ENCODE peak calls at places on chromosomes 5 and 9, in six cellular contexts. One of them, this sample, is unnamed.
A peak's percentile ranks its signal among the peaks of the same experiment; 100 is the strongest.

GRCh38 chr9:12884736-12885395 is 110.0 kb downstream of the LURAP1L start:
- DNase-seq in CD8-positive, alpha-beta T cell: no peak
- DNase-seq in brain pericyte: no peak
- DNase-seq in activated naive CD4-positive, alpha-beta T cell treated with anti-CD3 and anti-CD28 coated beads for 36 hours: no peak
- DNase-seq in MM.1S: no peak
- DNase-seq in sigmoid colon: no peak
- DNase-seq in this sample: no peak

GRCh38 chr9:2984481-2984880 is 140.6 kb upstream of the PUM3 start:
- DNase-seq in sigmoid colon: no peak
- DNase-seq in CD8-positive, alpha-beta T cell: no peak
- DNase-seq in activated naive CD4-positive, alpha-beta T cell treated with anti-CD3 and anti-CD28 coated beads for 36 hours: no peak
- DNase-seq in brain pericyte: no peak
- DNase-seq in MM.1S: no peak
- DNase-seq in this sample: no peak

GRCh38 chr5:2866622-2867372 is 115.3 kb upstream of the IRX2 start:
- DNase-seq in MM.1S: no peak
- DNase-seq in brain pericyte: no peak
- DNase-seq in sigmoid colon: no peak
- DNase-seq in activated naive CD4-positive, alpha-beta T cell treated with anti-CD3 and anti-CD28 coated beads for 36 hours: no peak
- DNase-seq in CD8-positive, alpha-beta T cell: no peak
- DNase-seq in this sample: no peak

GRCh38 chr5:32201140-32201539 is 27.0 kb upstream of the GOLPH3 start:
- DNase-seq in MM.1S: no peak
- DNase-seq in CD8-positive, alpha-beta T cell: no peak
- DNase-seq in activated naive CD4-positive, alpha-beta T cell treated with anti-CD3 and anti-CD28 coated beads for 36 hours: no peak
- DNase-seq in sigmoid colon: no peak
- DNase-seq in brain pericyte: no peak
- DNase-seq in this sample: no peak

GRCh38 chr5:107831612-107832395 is 161.1 kb upstream of the EFNA5 start:
- DNase-seq in MM.1S: no peak
- DNase-seq in sigmoid colon: no peak
- DNase-seq in activated naive CD4-positive, alpha-beta T cell treated with anti-CD3 and anti-CD28 coated beads for 36 hours: no peak
- DNase-seq in CD8-positive, alpha-beta T cell: no peak
- DNase-seq in brain pericyte: no peak
- DNase-seq in this sample: no peak

GRCh38 chr5:37704406-37704805 is 135.4 kb downstream of the GDNF start:
- DNase-seq in sigmoid colon: no peak
- DNase-seq in CD8-positive, alpha-beta T cell: no peak
- DNase-seq in MM.1S: no peak
- DNase-seq in brain pericyte: no peak
- DNase-seq in activated naive CD4-positive, alpha-beta T cell treated with anti-CD3 and anti-CD28 coated beads for 36 hours: no peak
- DNase-seq in this sample: no peak

GRCh38 chr5:16051246-16051645 is 128.3 kb downstream of the MARCHF11 start:
- DNase-seq in CD8-positive, alpha-beta T cell: no peak
- DNase-seq in activated naive CD4-positive, alpha-beta T cell treated with anti-CD3 and anti-CD28 coated beads for 36 hours: no peak
- DNase-seq in sigmoid colon: no peak
- DNase-seq in brain pericyte: no peak
- DNase-seq in MM.1S: no peak
- DNase-seq in this sample: no peak

GRCh38 chr9:129701549-129701948 is 36.1 kb downstream of the PRRX2 start:
- DNase-seq in sigmoid colon: no peak
- DNase-seq in brain pericyte: no peak
- DNase-seq in MM.1S: no peak
- DNase-seq in CD8-positive, alpha-beta T cell: no peak
- DNase-seq in activated naive CD4-positive, alpha-beta T cell treated with anti-CD3 and anti-CD28 coated beads for 36 hours: no peak
- DNase-seq in this sample: no peak

GRCh38 chr5:59236996-59237395 is 654.1 kb downstream of the RAB3C start:
- DNase-seq in brain pericyte: no peak
- DNase-seq in CD8-positive, alpha-beta T cell: no peak
- DNase-seq in MM.1S: no peak
- DNase-seq in activated naive CD4-positive, alpha-beta T cell treated with anti-CD3 and anti-CD28 coated beads for 36 hours: no peak
- DNase-seq in sigmoid colon: no peak
- DNase-seq in this sample: no peak

GRCh38 chr5:140168371-140168770 is 6.6 kb upstream of the CYSTM1 start:
- DNase-seq in sigmoid colon: no peak
- DNase-seq in CD8-positive, alpha-beta T cell: no peak
- DNase-seq in MM.1S: peak; percentile 43
- DNase-seq in brain pericyte: no peak
- DNase-seq in activated naive CD4-positive, alpha-beta T cell treated with anti-CD3 and anti-CD28 coated beads for 36 hours: no peak
- DNase-seq in this sample: no peak

GRCh38 chr9:98485706-98486105 is 223.0 kb downstream of the GABBR2 start:
- DNase-seq in brain pericyte: no peak
- DNase-seq in CD8-positive, alpha-beta T cell: no peak
- DNase-seq in MM.1S: no peak
- DNase-seq in sigmoid colon: no peak
- DNase-seq in activated naive CD4-positive, alpha-beta T cell treated with anti-CD3 and anti-CD28 coated beads for 36 hours: no peak
- DNase-seq in this sample: no peak

GRCh38 chr9:4137755-4138154 is 162.1 kb downstream of the GLIS3 start:
- DNase-seq in brain pericyte: no peak
- DNase-seq in CD8-positive, alpha-beta T cell: no peak
- DNase-seq in sigmoid colon: no peak
- DNase-seq in activated naive CD4-positive, alpha-beta T cell treated with anti-CD3 and anti-CD28 coated beads for 36 hours: no peak
- DNase-seq in MM.1S: no peak
- DNase-seq in this sample: no peak

GRCh38 chr5:129174447-129174846 is 79.9 kb downstream of the ISOC1 start:
- DNase-seq in sigmoid colon: no peak
- DNase-seq in activated naive CD4-positive, alpha-beta T cell treated with anti-CD3 and anti-CD28 coated beads for 36 hours: no peak
- DNase-seq in brain pericyte: no peak
- DNase-seq in MM.1S: no peak
- DNase-seq in CD8-positive, alpha-beta T cell: no peak
- DNase-seq in this sample: no peak

GRCh38 chr9:96258967-96259366 is 43.0 kb downstream of the HSD17B3 start:
- DNase-seq in MM.1S: no peak
- DNase-seq in brain pericyte: no peak
- DNase-seq in CD8-positive, alpha-beta T cell: no peak
- DNase-seq in sigmoid colon: no peak
- DNase-seq in activated naive CD4-positive, alpha-beta T cell treated with anti-CD3 and anti-CD28 coated beads for 36 hours: no peak
- DNase-seq in this sample: no peak

GRCh38 chr5:119315516-119315949 is 40.3 kb upstream of the TNFAIP8 start:
- DNase-seq in activated naive CD4-positive, alpha-beta T cell treated with anti-CD3 and anti-CD28 coated beads for 36 hours: peak; percentile 83
- DNase-seq in MM.1S: peak; percentile 56
- DNase-seq in sigmoid colon: no peak
- DNase-seq in CD8-positive, alpha-beta T cell: peak; percentile 55
- DNase-seq in brain pericyte: no peak
- DNase-seq in this sample: peak; percentile 49

GRCh38 chr5:14676320-14676719 is 11.8 kb downstream of the OTULIN start:
- DNase-seq in MM.1S: no peak
- DNase-seq in sigmoid colon: no peak
- DNase-seq in CD8-positive, alpha-beta T cell: peak; percentile 42
- DNase-seq in brain pericyte: no peak
- DNase-seq in activated naive CD4-positive, alpha-beta T cell treated with anti-CD3 and anti-CD28 coated beads for 36 hours: peak; percentile 23
- DNase-seq in this sample: no peak

GRCh38 chr5:14936588-14936987 is 65.0 kb upstream of the ANKH start:
- DNase-seq in activated naive CD4-positive, alpha-beta T cell treated with anti-CD3 and anti-CD28 coated beads for 36 hours: no peak
- DNase-seq in sigmoid colon: no peak
- DNase-seq in brain pericyte: no peak
- DNase-seq in MM.1S: no peak
- DNase-seq in CD8-positive, alpha-beta T cell: no peak
- DNase-seq in this sample: no peak

GRCh38 chr5:80212171-80212667 is 43.6 kb downstream of the SERINC5 start:
- DNase-seq in activated naive CD4-positive, alpha-beta T cell treated with anti-CD3 and anti-CD28 coated beads for 36 hours: no peak
- DNase-seq in MM.1S: no peak
- DNase-seq in CD8-positive, alpha-beta T cell: no peak
- DNase-seq in brain pericyte: no peak
- DNase-seq in sigmoid colon: no peak
- DNase-seq in this sample: no peak

GRCh38 chr9:134631881-134632280 is 9.7 kb upstream of the COL5A1 start:
- DNase-seq in brain pericyte: no peak
- DNase-seq in sigmoid colon: no peak
- DNase-seq in MM.1S: no peak
- DNase-seq in activated naive CD4-positive, alpha-beta T cell treated with anti-CD3 and anti-CD28 coated beads for 36 hours: no peak
- DNase-seq in CD8-positive, alpha-beta T cell: no peak
- DNase-seq in this sample: no peak

GRCh38 chr9:84823426-84824271 is 154.1 kb downstream of the NTRK2 start:
- DNase-seq in sigmoid colon: no peak
- DNase-seq in CD8-positive, alpha-beta T cell: no peak
- DNase-seq in brain pericyte: no peak
- DNase-seq in activated naive CD4-positive, alpha-beta T cell treated with anti-CD3 and anti-CD28 coated beads for 36 hours: no peak
- DNase-seq in MM.1S: peak; percentile 93
- DNase-seq in this sample: no peak

GRCh38 chr5:153350192-153350883 is 140.1 kb upstream of the GRIA1 start:
- DNase-seq in CD8-positive, alpha-beta T cell: no peak
- DNase-seq in MM.1S: no peak
- DNase-seq in brain pericyte: no peak
- DNase-seq in activated naive CD4-positive, alpha-beta T cell treated with anti-CD3 and anti-CD28 coated beads for 36 hours: no peak
- DNase-seq in sigmoid colon: no peak
- DNase-seq in this sample: no peak

GRCh38 chr9:113222482-113222841 is 1.1 kb downstream of the SLC31A1 start:
- DNase-seq in MM.1S: no peak
- DNase-seq in brain pericyte: no peak
- DNase-seq in sigmoid colon: no peak
- DNase-seq in CD8-positive, alpha-beta T cell: no peak
- DNase-seq in activated naive CD4-positive, alpha-beta T cell treated with anti-CD3 and anti-CD28 coated beads for 36 hours: no peak
- DNase-seq in this sample: no peak

GRCh38 chr5:15598294-15598902 is 98.4 kb downstream of the FBXL7 start:
- DNase-seq in sigmoid colon: no peak
- DNase-seq in CD8-positive, alpha-beta T cell: no peak
- DNase-seq in activated naive CD4-positive, alpha-beta T cell treated with anti-CD3 and anti-CD28 coated beads for 36 hours: peak; percentile 23
- DNase-seq in brain pericyte: no peak
- DNase-seq in MM.1S: peak; percentile 35
- DNase-seq in this sample: no peak

GRCh38 chr5:142561029-142561428 is 124.9 kb downstream of the FGF1 start:
- DNase-seq in CD8-positive, alpha-beta T cell: no peak
- DNase-seq in activated naive CD4-positive, alpha-beta T cell treated with anti-CD3 and anti-CD28 coated beads for 36 hours: no peak
- DNase-seq in MM.1S: no peak
- DNase-seq in brain pericyte: no peak
- DNase-seq in sigmoid colon: no peak
- DNase-seq in this sample: no peak

GRCh38 chr5:65076251-65076869 is 307.6 kb downstream of the CWC27 start:
- DNase-seq in CD8-positive, alpha-beta T cell: peak; percentile 44
- DNase-seq in brain pericyte: no peak
- DNase-seq in sigmoid colon: no peak
- DNase-seq in activated naive CD4-positive, alpha-beta T cell treated with anti-CD3 and anti-CD28 coated beads for 36 hours: peak; percentile 65
- DNase-seq in MM.1S: peak; percentile 61
- DNase-seq in this sample: no peak

GRCh38 chr9:128555180-128555721 is 2.9 kb downstream of the SPTAN1 start:
- DNase-seq in MM.1S: no peak
- DNase-seq in CD8-positive, alpha-beta T cell: no peak
- DNase-seq in sigmoid colon: no peak
- DNase-seq in brain pericyte: no peak
- DNase-seq in activated naive CD4-positive, alpha-beta T cell treated with anti-CD3 and anti-CD28 coated beads for 36 hours: no peak
- DNase-seq in this sample: no peak

GRCh38 chr5:175824621-175825020 is 46.8 kb upstream of the CPLX2 start:
- DNase-seq in CD8-positive, alpha-beta T cell: no peak
- DNase-seq in brain pericyte: no peak
- DNase-seq in sigmoid colon: no peak
- DNase-seq in activated naive CD4-positive, alpha-beta T cell treated with anti-CD3 and anti-CD28 coated beads for 36 hours: no peak
- DNase-seq in MM.1S: no peak
- DNase-seq in this sample: no peak

GRCh38 chr5:159713254-159713653 is 203.0 kb upstream of the ADRA1B start:
- DNase-seq in activated naive CD4-positive, alpha-beta T cell treated with anti-CD3 and anti-CD28 coated beads for 36 hours: no peak
- DNase-seq in brain pericyte: no peak
- DNase-seq in CD8-positive, alpha-beta T cell: no peak
- DNase-seq in MM.1S: no peak
- DNase-seq in sigmoid colon: no peak
- DNase-seq in this sample: no peak

GRCh38 chr5:150412319-150413175 is at the start of gene CD74:
- DNase-seq in CD8-positive, alpha-beta T cell: peak; percentile 92
- DNase-seq in MM.1S: peak; percentile 99
- DNase-seq in sigmoid colon: peak; percentile 89
- DNase-seq in brain pericyte: no peak
- DNase-seq in activated naive CD4-positive, alpha-beta T cell treated with anti-CD3 and anti-CD28 coated beads for 36 hours: peak; percentile 98
- DNase-seq in this sample: peak; percentile 82

GRCh38 chr9:93304574-93305496 is 120.9 kb downstream of the WNK2 start:
- DNase-seq in sigmoid colon: peak; percentile 81
- DNase-seq in brain pericyte: no peak
- DNase-seq in MM.1S: no peak
- DNase-seq in activated naive CD4-positive, alpha-beta T cell treated with anti-CD3 and anti-CD28 coated beads for 36 hours: peak; percentile 44
- DNase-seq in CD8-positive, alpha-beta T cell: no peak
- DNase-seq in this sample: no peak

GRCh38 chr5:71932131-71932635 is 175.1 kb upstream of the MAP1B start:
- DNase-seq in MM.1S: no peak
- DNase-seq in activated naive CD4-positive, alpha-beta T cell treated with anti-CD3 and anti-CD28 coated beads for 36 hours: no peak
- DNase-seq in brain pericyte: no peak
- DNase-seq in CD8-positive, alpha-beta T cell: no peak
- DNase-seq in sigmoid colon: no peak
- DNase-seq in this sample: no peak

GRCh38 chr5:173925449-173926071 is 37.4 kb downstream of the CPEB4 start:
- DNase-seq in activated naive CD4-positive, alpha-beta T cell treated with anti-CD3 and anti-CD28 coated beads for 36 hours: peak; percentile 75
- DNase-seq in MM.1S: peak; percentile 79
- DNase-seq in sigmoid colon: no peak
- DNase-seq in CD8-positive, alpha-beta T cell: peak; percentile 57
- DNase-seq in brain pericyte: no peak
- DNase-seq in this sample: no peak

GRCh38 chr9:128628471-128629048 is 28.1 kb downstream of the DYNC2I2 start:
- DNase-seq in activated naive CD4-positive, alpha-beta T cell treated with anti-CD3 and anti-CD28 coated beads for 36 hours: no peak
- DNase-seq in sigmoid colon: peak; percentile 88
- DNase-seq in MM.1S: no peak
- DNase-seq in CD8-positive, alpha-beta T cell: no peak
- DNase-seq in brain pericyte: no peak
- DNase-seq in this sample: no peak